ENCODE peak calls at places on chromosome 11, in eight cellular contexts. One of them, this sample, is unnamed.

GRCh38 chr11:60307507-60308195 is 19.4 kb upstream of the MS4A6E start:
- DNase-seq in stimulated activated CD8-positive, alpha-beta memory T cell treated with anti-CD3 and anti-CD28 coated beads, Interleukin-4, amount 100 ng/mL, for 4 hours: no peak
- DNase-seq in stimulated activated naive CD4-positive, alpha-beta T cell treated with Interleukin-2 at 50 U/mL for 16 hours: no peak
- DNase-seq in uterus: no peak
- DNase-seq in WTC11: no peak
- DNase-seq in astrocyte of the spinal cord: no peak
- DNase-seq in lower lobe of right lung: no peak
- DNase-seq in fibroblast of the aortic adventitia: no peak
- DNase-seq in this sample: no peak

GRCh38 chr11:67354314-67355022 is 1.1 kb upstream of the POLD4 start:
- DNase-seq in uterus: peak
- DNase-seq in WTC11: no peak
- DNase-seq in stimulated activated naive CD4-positive, alpha-beta T cell treated with Interleukin-2 at 50 U/mL for 16 hours: no peak
- DNase-seq in lower lobe of right lung: peak
- DNase-seq in fibroblast of the aortic adventitia: peak
- DNase-seq in stimulated activated CD8-positive, alpha-beta memory T cell treated with anti-CD3 and anti-CD28 coated beads, Interleukin-4, amount 100 ng/mL, for 4 hours: no peak
- DNase-seq in astrocyte of the spinal cord: peak
- DNase-seq in this sample: no peak

GRCh38 chr11:132033051-132033450 is 662.6 kb downstream of the NTM start:
- DNase-seq in astrocyte of the spinal cord: no peak
- DNase-seq in lower lobe of right lung: no peak
- DNase-seq in WTC11: no peak
- DNase-seq in stimulated activated naive CD4-positive, alpha-beta T cell treated with Interleukin-2 at 50 U/mL for 16 hours: no peak
- DNase-seq in uterus: no peak
- DNase-seq in fibroblast of the aortic adventitia: peak
- DNase-seq in stimulated activated CD8-positive, alpha-beta memory T cell treated with anti-CD3 and anti-CD28 coated beads, Interleukin-4, amount 100 ng/mL, for 4 hours: no peak
- DNase-seq in this sample: no peak

GRCh38 chr11:85590848-85591483 is 36.2 kb downstream of the DLG2 start:
- DNase-seq in stimulated activated CD8-positive, alpha-beta memory T cell treated with anti-CD3 and anti-CD28 coated beads, Interleukin-4, amount 100 ng/mL, for 4 hours: no peak
- DNase-seq in uterus: no peak
- DNase-seq in WTC11: no peak
- DNase-seq in fibroblast of the aortic adventitia: peak
- DNase-seq in astrocyte of the spinal cord: peak
- DNase-seq in lower lobe of right lung: no peak
- DNase-seq in stimulated activated naive CD4-positive, alpha-beta T cell treated with Interleukin-2 at 50 U/mL for 16 hours: no peak
- DNase-seq in this sample: no peak

GRCh38 chr11:88439356-88439755 is 101.8 kb upstream of the CTSC start:
- DNase-seq in uterus: no peak
- DNase-seq in astrocyte of the spinal cord: no peak
- DNase-seq in WTC11: no peak
- DNase-seq in stimulated activated CD8-positive, alpha-beta memory T cell treated with anti-CD3 and anti-CD28 coated beads, Interleukin-4, amount 100 ng/mL, for 4 hours: no peak
- DNase-seq in lower lobe of right lung: no peak
- DNase-seq in fibroblast of the aortic adventitia: no peak
- DNase-seq in stimulated activated naive CD4-positive, alpha-beta T cell treated with Interleukin-2 at 50 U/mL for 16 hours: no peak
- DNase-seq in this sample: no peak

GRCh38 chr11:69914286-69915150 is 95.3 kb upstream of the FGF3 start:
- DNase-seq in stimulated activated CD8-positive, alpha-beta memory T cell treated with anti-CD3 and anti-CD28 coated beads, Interleukin-4, amount 100 ng/mL, for 4 hours: no peak
- DNase-seq in lower lobe of right lung: peak
- DNase-seq in stimulated activated naive CD4-positive, alpha-beta T cell treated with Interleukin-2 at 50 U/mL for 16 hours: no peak
- DNase-seq in astrocyte of the spinal cord: no peak
- DNase-seq in fibroblast of the aortic adventitia: no peak
- DNase-seq in WTC11: peak
- DNase-seq in uterus: no peak
- DNase-seq in this sample: no peak

GRCh38 chr11:76723142-76723541 is 52.6 kb upstream of the LRRC32 start:
- DNase-seq in stimulated activated CD8-positive, alpha-beta memory T cell treated with anti-CD3 and anti-CD28 coated beads, Interleukin-4, amount 100 ng/mL, for 4 hours: no peak
- DNase-seq in astrocyte of the spinal cord: no peak
- DNase-seq in WTC11: no peak
- DNase-seq in lower lobe of right lung: no peak
- DNase-seq in fibroblast of the aortic adventitia: no peak
- DNase-seq in stimulated activated naive CD4-positive, alpha-beta T cell treated with Interleukin-2 at 50 U/mL for 16 hours: no peak
- DNase-seq in uterus: no peak
- DNase-seq in this sample: no peak

GRCh38 chr11:37504066-37504611 is 906.1 kb upstream of the RAG2 start:
- DNase-seq in stimulated activated naive CD4-positive, alpha-beta T cell treated with Interleukin-2 at 50 U/mL for 16 hours: no peak
- DNase-seq in stimulated activated CD8-positive, alpha-beta memory T cell treated with anti-CD3 and anti-CD28 coated beads, Interleukin-4, amount 100 ng/mL, for 4 hours: no peak
- DNase-seq in astrocyte of the spinal cord: peak
- DNase-seq in fibroblast of the aortic adventitia: peak
- DNase-seq in lower lobe of right lung: no peak
- DNase-seq in uterus: no peak
- DNase-seq in WTC11: no peak
- DNase-seq in this sample: no peak

GRCh38 chr11:78080818-78081495 is 1.3 kb upstream of the NDUFC2 start:
- DNase-seq in uterus: no peak
- DNase-seq in astrocyte of the spinal cord: peak
- DNase-seq in stimulated activated CD8-positive, alpha-beta memory T cell treated with anti-CD3 and anti-CD28 coated beads, Interleukin-4, amount 100 ng/mL, for 4 hours: no peak
- DNase-seq in WTC11: no peak
- DNase-seq in fibroblast of the aortic adventitia: peak
- DNase-seq in lower lobe of right lung: no peak
- DNase-seq in stimulated activated naive CD4-positive, alpha-beta T cell treated with Interleukin-2 at 50 U/mL for 16 hours: no peak
- DNase-seq in this sample: no peak

GRCh38 chr11:57622263-57622662 is 24.8 kb downstream of the SERPING1 start:
- DNase-seq in WTC11: no peak
- DNase-seq in stimulated activated CD8-positive, alpha-beta memory T cell treated with anti-CD3 and anti-CD28 coated beads, Interleukin-4, amount 100 ng/mL, for 4 hours: no peak
- DNase-seq in uterus: no peak
- DNase-seq in lower lobe of right lung: no peak
- DNase-seq in stimulated activated naive CD4-positive, alpha-beta T cell treated with Interleukin-2 at 50 U/mL for 16 hours: no peak
- DNase-seq in fibroblast of the aortic adventitia: no peak
- DNase-seq in astrocyte of the spinal cord: no peak
- DNase-seq in this sample: no peak

GRCh38 chr11:17154409-17155159 is 53.2 kb downstream of the PIK3C2A start:
- DNase-seq in stimulated activated naive CD4-positive, alpha-beta T cell treated with Interleukin-2 at 50 U/mL for 16 hours: no peak
- DNase-seq in uterus: no peak
- DNase-seq in stimulated activated CD8-positive, alpha-beta memory T cell treated with anti-CD3 and anti-CD28 coated beads, Interleukin-4, amount 100 ng/mL, for 4 hours: no peak
- DNase-seq in lower lobe of right lung: no peak
- DNase-seq in fibroblast of the aortic adventitia: no peak
- DNase-seq in astrocyte of the spinal cord: no peak
- DNase-seq in WTC11: no peak
- DNase-seq in this sample: no peak

GRCh38 chr11:61110255-61111059 is 8.2 kb downstream of the CD5 start:
- DNase-seq in fibroblast of the aortic adventitia: no peak
- DNase-seq in stimulated activated naive CD4-positive, alpha-beta T cell treated with Interleukin-2 at 50 U/mL for 16 hours: no peak
- DNase-seq in astrocyte of the spinal cord: no peak
- DNase-seq in stimulated activated CD8-positive, alpha-beta memory T cell treated with anti-CD3 and anti-CD28 coated beads, Interleukin-4, amount 100 ng/mL, for 4 hours: no peak
- DNase-seq in lower lobe of right lung: no peak
- DNase-seq in WTC11: no peak
- DNase-seq in uterus: no peak
- DNase-seq in this sample: no peak

GRCh38 chr11:2804189-2804588 is 81.4 kb downstream of the CDKN1C start:
- DNase-seq in astrocyte of the spinal cord: no peak
- DNase-seq in stimulated activated CD8-positive, alpha-beta memory T cell treated with anti-CD3 and anti-CD28 coated beads, Interleukin-4, amount 100 ng/mL, for 4 hours: no peak
- DNase-seq in lower lobe of right lung: peak
- DNase-seq in fibroblast of the aortic adventitia: no peak
- DNase-seq in uterus: peak
- DNase-seq in stimulated activated naive CD4-positive, alpha-beta T cell treated with Interleukin-2 at 50 U/mL for 16 hours: no peak
- DNase-seq in WTC11: peak
- DNase-seq in this sample: no peak

GRCh38 chr11:116062526-116063171 is 558.4 kb upstream of the CADM1 start:
- DNase-seq in uterus: no peak
- DNase-seq in stimulated activated naive CD4-positive, alpha-beta T cell treated with Interleukin-2 at 50 U/mL for 16 hours: no peak
- DNase-seq in fibroblast of the aortic adventitia: no peak
- DNase-seq in lower lobe of right lung: no peak
- DNase-seq in WTC11: no peak
- DNase-seq in stimulated activated CD8-positive, alpha-beta memory T cell treated with anti-CD3 and anti-CD28 coated beads, Interleukin-4, amount 100 ng/mL, for 4 hours: no peak
- DNase-seq in astrocyte of the spinal cord: no peak
- DNase-seq in this sample: no peak

GRCh38 chr11:86487670-86488069 is 113.0 kb downstream of the CCDC81 start:
- DNase-seq in fibroblast of the aortic adventitia: no peak
- DNase-seq in stimulated activated naive CD4-positive, alpha-beta T cell treated with Interleukin-2 at 50 U/mL for 16 hours: no peak
- DNase-seq in WTC11: no peak
- DNase-seq in lower lobe of right lung: no peak
- DNase-seq in stimulated activated CD8-positive, alpha-beta memory T cell treated with anti-CD3 and anti-CD28 coated beads, Interleukin-4, amount 100 ng/mL, for 4 hours: no peak
- DNase-seq in astrocyte of the spinal cord: no peak
- DNase-seq in uterus: no peak
- DNase-seq in this sample: no peak

GRCh38 chr11:129960216-129961214 is 42.1 kb downstream of the PRDM10 start:
- DNase-seq in fibroblast of the aortic adventitia: peak
- DNase-seq in lower lobe of right lung: no peak
- DNase-seq in astrocyte of the spinal cord: peak
- DNase-seq in stimulated activated naive CD4-positive, alpha-beta T cell treated with Interleukin-2 at 50 U/mL for 16 hours: no peak
- DNase-seq in stimulated activated CD8-positive, alpha-beta memory T cell treated with anti-CD3 and anti-CD28 coated beads, Interleukin-4, amount 100 ng/mL, for 4 hours: no peak
- DNase-seq in WTC11: no peak
- DNase-seq in uterus: no peak
- DNase-seq in this sample: no peak

GRCh38 chr11:7531011-7531410 is 17.2 kb downstream of the PPFIBP2 start:
- DNase-seq in WTC11: no peak
- DNase-seq in lower lobe of right lung: no peak
- DNase-seq in stimulated activated naive CD4-positive, alpha-beta T cell treated with Interleukin-2 at 50 U/mL for 16 hours: no peak
- DNase-seq in fibroblast of the aortic adventitia: no peak
- DNase-seq in stimulated activated CD8-positive, alpha-beta memory T cell treated with anti-CD3 and anti-CD28 coated beads, Interleukin-4, amount 100 ng/mL, for 4 hours: no peak
- DNase-seq in astrocyte of the spinal cord: no peak
- DNase-seq in uterus: no peak
- DNase-seq in this sample: no peak

GRCh38 chr11:65215441-65216076 is 33.8 kb downstream of the CAPN1 start:
- DNase-seq in stimulated activated naive CD4-positive, alpha-beta T cell treated with Interleukin-2 at 50 U/mL for 16 hours: peak
- DNase-seq in stimulated activated CD8-positive, alpha-beta memory T cell treated with anti-CD3 and anti-CD28 coated beads, Interleukin-4, amount 100 ng/mL, for 4 hours: no peak
- DNase-seq in fibroblast of the aortic adventitia: no peak
- DNase-seq in astrocyte of the spinal cord: no peak
- DNase-seq in uterus: no peak
- DNase-seq in lower lobe of right lung: no peak
- DNase-seq in WTC11: no peak
- DNase-seq in this sample: no peak

GRCh38 chr11:1756791-1757771 is 6.6 kb downstream of the CTSD start:
- DNase-seq in lower lobe of right lung: peak
- DNase-seq in stimulated activated CD8-positive, alpha-beta memory T cell treated with anti-CD3 and anti-CD28 coated beads, Interleukin-4, amount 100 ng/mL, for 4 hours: no peak
- DNase-seq in astrocyte of the spinal cord: no peak
- DNase-seq in stimulated activated naive CD4-positive, alpha-beta T cell treated with Interleukin-2 at 50 U/mL for 16 hours: no peak
- DNase-seq in WTC11: no peak
- DNase-seq in uterus: no peak
- DNase-seq in fibroblast of the aortic adventitia: no peak
- DNase-seq in this sample: no peak

GRCh38 chr11:69308936-69309799 is 15.2 kb downstream of the MYEOV start:
- DNase-seq in stimulated activated CD8-positive, alpha-beta memory T cell treated with anti-CD3 and anti-CD28 coated beads, Interleukin-4, amount 100 ng/mL, for 4 hours: no peak
- DNase-seq in fibroblast of the aortic adventitia: no peak
- DNase-seq in astrocyte of the spinal cord: no peak
- DNase-seq in lower lobe of right lung: no peak
- DNase-seq in stimulated activated naive CD4-positive, alpha-beta T cell treated with Interleukin-2 at 50 U/mL for 16 hours: no peak
- DNase-seq in uterus: no peak
- DNase-seq in WTC11: no peak
- DNase-seq in this sample: no peak

GRCh38 chr11:92528051-92528450 is 303.4 kb downstream of the FAT3 start:
- DNase-seq in uterus: no peak
- DNase-seq in stimulated activated CD8-positive, alpha-beta memory T cell treated with anti-CD3 and anti-CD28 coated beads, Interleukin-4, amount 100 ng/mL, for 4 hours: no peak
- DNase-seq in lower lobe of right lung: no peak
- DNase-seq in stimulated activated naive CD4-positive, alpha-beta T cell treated with Interleukin-2 at 50 U/mL for 16 hours: no peak
- DNase-seq in WTC11: no peak
- DNase-seq in astrocyte of the spinal cord: peak
- DNase-seq in fibroblast of the aortic adventitia: peak
- DNase-seq in this sample: no peak

GRCh38 chr11:12838463-12839120 is 164.4 kb downstream of the TEAD1 start:
- DNase-seq in stimulated activated CD8-positive, alpha-beta memory T cell treated with anti-CD3 and anti-CD28 coated beads, Interleukin-4, amount 100 ng/mL, for 4 hours: no peak
- DNase-seq in WTC11: no peak
- DNase-seq in stimulated activated naive CD4-positive, alpha-beta T cell treated with Interleukin-2 at 50 U/mL for 16 hours: no peak
- DNase-seq in lower lobe of right lung: no peak
- DNase-seq in astrocyte of the spinal cord: no peak
- DNase-seq in uterus: peak
- DNase-seq in fibroblast of the aortic adventitia: peak
- DNase-seq in this sample: no peak

GRCh38 chr11:126123686-126124085 is 61.0 kb upstream of the CDON start:
- DNase-seq in lower lobe of right lung: no peak
- DNase-seq in stimulated activated CD8-positive, alpha-beta memory T cell treated with anti-CD3 and anti-CD28 coated beads, Interleukin-4, amount 100 ng/mL, for 4 hours: no peak
- DNase-seq in WTC11: no peak
- DNase-seq in uterus: no peak
- DNase-seq in fibroblast of the aortic adventitia: peak
- DNase-seq in astrocyte of the spinal cord: no peak
- DNase-seq in stimulated activated naive CD4-positive, alpha-beta T cell treated with Interleukin-2 at 50 U/mL for 16 hours: no peak
- DNase-seq in this sample: no peak

GRCh38 chr11:128669491-128669890 is 24.4 kb upstream of the FLI1 start:
- DNase-seq in uterus: no peak
- DNase-seq in stimulated activated CD8-positive, alpha-beta memory T cell treated with anti-CD3 and anti-CD28 coated beads, Interleukin-4, amount 100 ng/mL, for 4 hours: no peak
- DNase-seq in lower lobe of right lung: no peak
- DNase-seq in astrocyte of the spinal cord: peak
- DNase-seq in WTC11: no peak
- DNase-seq in fibroblast of the aortic adventitia: peak
- DNase-seq in stimulated activated naive CD4-positive, alpha-beta T cell treated with Interleukin-2 at 50 U/mL for 16 hours: no peak
- DNase-seq in this sample: no peak

GRCh38 chr11:63663809-63664208 is 7.4 kb downstream of the ATL3 start:
- DNase-seq in lower lobe of right lung: no peak
- DNase-seq in stimulated activated naive CD4-positive, alpha-beta T cell treated with Interleukin-2 at 50 U/mL for 16 hours: no peak
- DNase-seq in WTC11: no peak
- DNase-seq in fibroblast of the aortic adventitia: peak
- DNase-seq in astrocyte of the spinal cord: peak
- DNase-seq in uterus: no peak
- DNase-seq in stimulated activated CD8-positive, alpha-beta memory T cell treated with anti-CD3 and anti-CD28 coated beads, Interleukin-4, amount 100 ng/mL, for 4 hours: no peak
- DNase-seq in this sample: no peak

GRCh38 chr11:7793233-7793632 is 3.5 kb downstream of the OR5P2 start:
- DNase-seq in stimulated activated CD8-positive, alpha-beta memory T cell treated with anti-CD3 and anti-CD28 coated beads, Interleukin-4, amount 100 ng/mL, for 4 hours: no peak
- DNase-seq in lower lobe of right lung: no peak
- DNase-seq in uterus: no peak
- DNase-seq in fibroblast of the aortic adventitia: no peak
- DNase-seq in astrocyte of the spinal cord: no peak
- DNase-seq in stimulated activated naive CD4-positive, alpha-beta T cell treated with Interleukin-2 at 50 U/mL for 16 hours: no peak
- DNase-seq in WTC11: no peak
- DNase-seq in this sample: no peak

GRCh38 chr11:63918576-63919171 is 1.7 kb upstream of the RCOR2 start:
- DNase-seq in WTC11: peak
- DNase-seq in lower lobe of right lung: no peak
- DNase-seq in stimulated activated CD8-positive, alpha-beta memory T cell treated with anti-CD3 and anti-CD28 coated beads, Interleukin-4, amount 100 ng/mL, for 4 hours: no peak
- DNase-seq in astrocyte of the spinal cord: no peak
- DNase-seq in stimulated activated naive CD4-positive, alpha-beta T cell treated with Interleukin-2 at 50 U/mL for 16 hours: no peak
- DNase-seq in uterus: no peak
- DNase-seq in fibroblast of the aortic adventitia: peak
- DNase-seq in this sample: no peak

GRCh38 chr11:116467809-116468208 is 305.0 kb downstream of the BUD13 start:
- DNase-seq in lower lobe of right lung: no peak
- DNase-seq in WTC11: no peak
- DNase-seq in astrocyte of the spinal cord: no peak
- DNase-seq in uterus: no peak
- DNase-seq in stimulated activated CD8-positive, alpha-beta memory T cell treated with anti-CD3 and anti-CD28 coated beads, Interleukin-4, amount 100 ng/mL, for 4 hours: no peak
- DNase-seq in fibroblast of the aortic adventitia: peak
- DNase-seq in stimulated activated naive CD4-positive, alpha-beta T cell treated with Interleukin-2 at 50 U/mL for 16 hours: no peak
- DNase-seq in this sample: no peak

GRCh38 chr11:100711984-100712383 is 24.9 kb downstream of the ARHGAP42 start:
- DNase-seq in WTC11: no peak
- DNase-seq in stimulated activated CD8-positive, alpha-beta memory T cell treated with anti-CD3 and anti-CD28 coated beads, Interleukin-4, amount 100 ng/mL, for 4 hours: no peak
- DNase-seq in fibroblast of the aortic adventitia: no peak
- DNase-seq in stimulated activated naive CD4-positive, alpha-beta T cell treated with Interleukin-2 at 50 U/mL for 16 hours: no peak
- DNase-seq in lower lobe of right lung: no peak
- DNase-seq in astrocyte of the spinal cord: no peak
- DNase-seq in uterus: no peak
- DNase-seq in this sample: no peak

GRCh38 chr11:128686745-128687177 is 7.1 kb upstream of the FLI1 start:
- DNase-seq in stimulated activated CD8-positive, alpha-beta memory T cell treated with anti-CD3 and anti-CD28 coated beads, Interleukin-4, amount 100 ng/mL, for 4 hours: no peak
- DNase-seq in astrocyte of the spinal cord: peak
- DNase-seq in uterus: no peak
- DNase-seq in stimulated activated naive CD4-positive, alpha-beta T cell treated with Interleukin-2 at 50 U/mL for 16 hours: peak
- DNase-seq in lower lobe of right lung: peak
- DNase-seq in fibroblast of the aortic adventitia: peak
- DNase-seq in WTC11: peak
- DNase-seq in this sample: no peak

GRCh38 chr11:65653229-65654225 is 9.2 kb downstream of the RELA start:
- DNase-seq in stimulated activated naive CD4-positive, alpha-beta T cell treated with Interleukin-2 at 50 U/mL for 16 hours: no peak
- DNase-seq in lower lobe of right lung: peak
- DNase-seq in fibroblast of the aortic adventitia: peak
- DNase-seq in astrocyte of the spinal cord: no peak
- DNase-seq in stimulated activated CD8-positive, alpha-beta memory T cell treated with anti-CD3 and anti-CD28 coated beads, Interleukin-4, amount 100 ng/mL, for 4 hours: no peak
- DNase-seq in WTC11: no peak
- DNase-seq in uterus: peak
- DNase-seq in this sample: no peak

GRCh38 chr11:61531033-61531432 is 22.5 kb downstream of the LRRC10B start:
- DNase-seq in uterus: no peak
- DNase-seq in lower lobe of right lung: no peak
- DNase-seq in stimulated activated naive CD4-positive, alpha-beta T cell treated with Interleukin-2 at 50 U/mL for 16 hours: no peak
- DNase-seq in WTC11: no peak
- DNase-seq in fibroblast of the aortic adventitia: no peak
- DNase-seq in astrocyte of the spinal cord: no peak
- DNase-seq in stimulated activated CD8-positive, alpha-beta memory T cell treated with anti-CD3 and anti-CD28 coated beads, Interleukin-4, amount 100 ng/mL, for 4 hours: no peak
- DNase-seq in this sample: no peak

GRCh38 chr11:2713721-2714462 is 14.1 kb upstream of the KCNQ1OT1 start:
- DNase-seq in stimulated activated naive CD4-positive, alpha-beta T cell treated with Interleukin-2 at 50 U/mL for 16 hours: no peak
- DNase-seq in lower lobe of right lung: no peak
- DNase-seq in stimulated activated CD8-positive, alpha-beta memory T cell treated with anti-CD3 and anti-CD28 coated beads, Interleukin-4, amount 100 ng/mL, for 4 hours: no peak
- DNase-seq in fibroblast of the aortic adventitia: no peak
- DNase-seq in WTC11: no peak
- DNase-seq in astrocyte of the spinal cord: no peak
- DNase-seq in uterus: peak
- DNase-seq in this sample: no peak

GRCh38 chr11:77407613-77408012 is 66.3 kb downstream of the PAK1 start:
- DNase-seq in astrocyte of the spinal cord: peak
- DNase-seq in fibroblast of the aortic adventitia: peak
- DNase-seq in lower lobe of right lung: no peak
- DNase-seq in stimulated activated CD8-positive, alpha-beta memory T cell treated with anti-CD3 and anti-CD28 coated beads, Interleukin-4, amount 100 ng/mL, for 4 hours: no peak
- DNase-seq in uterus: peak
- DNase-seq in WTC11: no peak
- DNase-seq in stimulated activated naive CD4-positive, alpha-beta T cell treated with Interleukin-2 at 50 U/mL for 16 hours: no peak
- DNase-seq in this sample: no peak